ENCODE peak calls at places on chromosomes 3 and 15, in ten cellular contexts. L is PC-9, D is fibroblast of lung, V is PC-3, B is left ventricle myocardium inferior, Q is stomach, N is colonic mucosa, W is BE2C, K is A549, O is transverse colon. S is an unnamed sample. For H3K4me1, the result is how much of the 10 kb centered on the place peaks cover.

GRCh38 chr15:25417604-25418003 is 21.2 kb downstream of the UBE3A start:
- DNase-seq in L (no peak), D (no peak), V (no peak), B (no peak), Q (no peak), N (no peak), W (no peak), K (no peak), O (no peak), S (no peak)

GRCh38 chr3:166484470-166484869 is 647.2 kb upstream of the BCHE start:
- DNase-seq in L (no peak), D (no peak), V (no peak), B (no peak), Q (no peak), N (no peak), W (no peak), K (no peak), O (no peak), S (no peak)

GRCh38 chr15:72902245-72902928 is 118.8 kb upstream of the ADPGK start:
- DNase-seq in L (peak), D (peak), V (no peak), B (peak), Q (peak), N (peak), W (no peak), K (no peak), O (peak), S (no peak)

GRCh38 chr3:73753985-73754384 is 129.2 kb upstream of the PDZRN3 start:
- DNase-seq in L (no peak), D (no peak), V (no peak), B (no peak), Q (peak), N (no peak), W (no peak), K (no peak), O (no peak), S (no peak)

GRCh38 chr3:4581905-4582611 is 88.9 kb downstream of the ITPR1 start:
- DNase-seq in L (no peak), D (no peak), V (no peak), B (no peak), Q (no peak), N (no peak), W (no peak), K (no peak), O (no peak), S (no peak)

GRCh38 chr15:88908123-88908522 is 5.1 kb downstream of the MFGE8 start:
- DNase-seq in L (no peak), D (no peak), V (no peak), B (no peak), Q (no peak), N (no peak), W (no peak), K (no peak), O (no peak), S (no peak)

GRCh38 chr15:45628136-45628535 is 6.7 kb upstream of the SQOR start:
- DNase-seq in L (no peak), D (no peak), V (no peak), B (no peak), Q (no peak), N (no peak), W (no peak), K (no peak), O (no peak), S (no peak)

GRCh38 chr15:79455361-79455760 is 23.2 kb downstream of the MINAR1 start:
- DNase-seq in L (no peak), D (no peak), V (no peak), B (no peak), Q (no peak), N (no peak), W (no peak), K (no peak), O (no peak), S (no peak)

GRCh38 chr3:124967964-124968363 is 33.4 kb upstream of the MUC13 start:
- DNase-seq in L (no peak), D (no peak), V (no peak), B (no peak), Q (no peak), N (no peak), W (no peak), K (no peak), O (no peak), S (no peak)

GRCh38 chr15:69410290-69410874 is 3.8 kb upstream of the KIF23 start:
- DNase-seq in L (peak), D (no peak), V (peak), B (no peak), Q (no peak), N (no peak), W (peak), K (peak), O (no peak), S (peak)

GRCh38 chr3:179526989-179527391 is 35.7 kb upstream of the ACTL6A start:
- DNase-seq in L (no peak), D (peak), V (peak), B (peak), Q (no peak), N (peak), W (peak), K (no peak), O (peak), S (peak)

GRCh38 chr3:37181766-37182165 is 7.4 kb upstream of the LRRFIP2 start:
- DNase-seq in L (peak), D (no peak), V (peak), B (no peak), Q (no peak), N (no peak), W (no peak), K (no peak), O (no peak), S (peak)

GRCh38 chr15:85282504-85283115 is 97.8 kb upstream of the AKAP13 start:
- DNase-seq in L (peak), D (peak), V (peak), B (no peak), Q (no peak), N (no peak), W (no peak), K (no peak), O (no peak), S (no peak)

GRCh38 chr15:40282144-40282869 is 557 bp downstream of the ANKRD63 start:
- DNase-seq in L (peak), D (no peak), V (peak), B (peak), Q (peak), N (peak), W (peak), K (peak), O (peak), S (peak)
- TF ChIP-seq CTCF in L (no peak), D (peak), V (peak), B (peak), Q (no peak), N (peak), W (peak), K (peak), O (peak), S (peak)

DNA sequence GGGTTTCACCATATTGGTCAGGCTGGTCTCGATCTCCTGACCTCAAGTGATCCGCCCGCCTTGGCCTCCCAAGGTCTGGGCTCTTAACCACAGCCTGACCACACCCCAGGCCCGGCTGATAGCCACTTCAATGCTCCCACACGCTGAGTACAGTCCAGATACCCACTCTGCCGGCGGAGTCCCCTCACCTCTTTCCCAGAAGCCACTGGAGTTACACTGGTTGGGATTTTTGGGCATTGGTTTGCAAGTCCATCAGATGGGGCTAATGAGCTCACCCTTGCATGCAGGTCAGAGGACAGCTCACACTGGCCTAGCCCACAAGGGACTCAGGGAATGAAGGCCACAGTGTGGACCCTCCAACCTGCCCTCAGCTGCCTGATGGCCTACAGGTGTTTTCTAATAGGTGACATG is 60.1 kb downstream of the IQSEC1 start:
- DNase-seq in L (no peak), D (no peak), V (no peak), B (no peak), Q (no peak), N (no peak), W (no peak), K (no peak), O (no peak), S (no peak)
- H3K4me1 ChIP-seq in L (half or more), D (under half), V (under half), B (under half), Q (under half), N (under half), W (under half), K (under half), O (under half), S (under half)

DNA sequence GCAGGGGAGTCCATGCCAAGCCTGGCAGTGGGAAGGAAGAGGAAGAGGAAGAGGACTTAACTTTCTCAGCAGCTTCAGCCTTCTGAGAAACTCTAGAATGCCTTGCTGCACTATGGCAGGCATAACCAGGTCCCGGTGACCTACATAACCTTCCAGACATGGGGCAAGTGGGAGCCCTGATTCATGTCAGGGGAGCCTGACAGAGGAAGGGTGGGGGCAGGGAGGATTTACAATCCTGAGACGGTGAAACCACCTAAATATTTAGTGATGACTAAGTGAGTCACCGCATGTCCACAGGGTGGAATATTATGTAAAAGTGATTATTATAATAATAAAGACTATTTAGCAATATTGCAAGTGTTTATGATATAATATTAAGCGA is 46.7 kb downstream of the AMOTL2 start:
- DNase-seq in L (peak), D (peak), V (peak), B (no peak), Q (no peak), N (no peak), W (no peak), K (peak), O (no peak), S (no peak)
- H3K4me3 ChIP-seq in L (peak), D (no peak), V (peak), B (no peak), Q (no peak), N (no peak), W (no peak), K (peak), O (no peak), S (no peak)

DNA sequence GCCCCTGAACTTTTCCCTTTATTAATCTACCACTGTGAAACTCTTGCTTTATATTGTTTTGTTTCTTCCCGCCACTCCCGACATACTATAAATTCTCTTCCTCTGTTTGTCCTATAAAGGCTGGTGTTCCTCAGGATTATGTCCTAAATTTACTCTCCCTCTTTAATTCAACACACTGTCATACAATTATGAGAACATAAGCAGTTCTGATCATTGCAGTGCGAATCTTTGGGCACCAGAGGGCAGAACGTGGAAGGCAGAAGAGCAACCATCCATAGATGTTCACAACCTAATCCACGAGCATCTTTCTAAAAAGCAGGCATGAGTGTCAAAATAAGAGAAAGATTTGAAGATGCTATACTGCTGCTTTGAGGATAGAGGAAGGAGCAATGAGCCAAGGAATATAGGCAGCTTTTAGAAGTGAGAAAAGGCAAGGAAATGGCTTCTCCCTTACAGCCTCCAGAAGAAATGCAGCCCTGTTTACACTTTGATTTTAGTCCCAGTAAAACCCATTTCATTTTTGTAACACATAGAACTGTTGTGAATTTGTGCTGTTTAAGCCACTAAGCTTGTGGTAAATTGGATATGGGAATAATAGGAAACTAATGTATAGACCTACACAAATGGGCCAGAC is 179.4 kb downstream of the GBE1 start:
- DNase-seq in L (peak), D (peak), V (peak), B (no peak), Q (peak), N (peak), W (peak), K (no peak), O (peak), S (peak)
- TF ChIP-seq CTCF in L (peak), D (peak), V (peak), B (peak), Q (peak), N (peak), W (peak), K (peak), O (peak), S (peak)

GRCh38 chr15:68209735-68210408 is 4.7 kb upstream of the CALML4 start:
- DNase-seq in L (no peak), D (no peak), V (no peak), B (peak), Q (no peak), N (no peak), W (no peak), K (no peak), O (no peak), S (no peak)
- H3K4me1 ChIP-seq in L (under half), D (under half), V (under half), B (under half), Q (under half), N (under half), W (under half), K (under half), O (under half), S (under half)

GRCh38 chr3:11168406-11168805 is 14.1 kb downstream of the HRH1 start:
- DNase-seq in L (no peak), D (no peak), V (no peak), B (no peak), Q (no peak), N (no peak), W (no peak), K (no peak), O (no peak), S (no peak)

GRCh38 chr3:11173828-11174465 is 19.7 kb downstream of the HRH1 start:
- DNase-seq in L (no peak), D (no peak), V (no peak), B (no peak), Q (no peak), N (no peak), W (no peak), K (no peak), O (no peak), S (no peak)

GRCh38 chr3:11168881-11169805 is 14.8 kb downstream of the HRH1 start:
- DNase-seq in L (no peak), D (peak), V (no peak), B (no peak), Q (no peak), N (no peak), W (no peak), K (no peak), O (no peak), S (no peak)

GRCh38 chr3:11170052-11170770 is 15.9 kb downstream of the HRH1 start:
- DNase-seq in L (no peak), D (peak), V (no peak), B (no peak), Q (no peak), N (no peak), W (no peak), K (no peak), O (no peak), S (no peak)

DNA sequence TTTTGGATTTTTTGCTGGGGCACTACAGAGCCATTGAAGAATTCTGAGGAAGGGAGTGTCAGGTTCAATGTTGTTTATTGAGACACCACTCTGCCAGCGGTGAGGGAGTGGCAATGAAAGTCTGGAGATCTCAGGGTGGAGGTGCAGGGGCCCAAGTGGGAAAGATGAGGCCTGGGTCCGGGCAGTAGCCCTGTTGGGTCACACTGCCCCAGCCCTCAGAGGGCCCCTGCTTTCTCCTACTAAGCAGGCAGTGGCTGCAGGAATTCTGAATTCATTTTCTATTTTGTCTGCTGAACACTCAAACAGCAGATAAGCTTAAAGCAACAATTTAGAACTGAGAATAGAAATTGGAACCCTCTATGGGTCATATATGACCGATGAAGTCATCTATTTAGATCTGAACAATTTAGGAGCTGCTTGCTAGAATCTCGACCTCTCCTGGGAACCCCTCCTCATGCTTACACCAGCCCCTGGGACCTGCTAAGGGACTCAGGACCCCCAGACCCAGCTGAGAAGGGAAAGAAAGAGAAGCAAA is 17.9 kb downstream of the HRH1 start:
- DNase-seq in L (no peak), D (peak), V (no peak), B (no peak), Q (no peak), N (no peak), W (no peak), K (no peak), O (no peak), S (no peak)
- H3K4me3 ChIP-seq in L (no peak), D (no peak), V (no peak), B (no peak), Q (no peak), N (no peak), W (no peak), K (no peak), O (no peak), S (no peak)

DNA sequence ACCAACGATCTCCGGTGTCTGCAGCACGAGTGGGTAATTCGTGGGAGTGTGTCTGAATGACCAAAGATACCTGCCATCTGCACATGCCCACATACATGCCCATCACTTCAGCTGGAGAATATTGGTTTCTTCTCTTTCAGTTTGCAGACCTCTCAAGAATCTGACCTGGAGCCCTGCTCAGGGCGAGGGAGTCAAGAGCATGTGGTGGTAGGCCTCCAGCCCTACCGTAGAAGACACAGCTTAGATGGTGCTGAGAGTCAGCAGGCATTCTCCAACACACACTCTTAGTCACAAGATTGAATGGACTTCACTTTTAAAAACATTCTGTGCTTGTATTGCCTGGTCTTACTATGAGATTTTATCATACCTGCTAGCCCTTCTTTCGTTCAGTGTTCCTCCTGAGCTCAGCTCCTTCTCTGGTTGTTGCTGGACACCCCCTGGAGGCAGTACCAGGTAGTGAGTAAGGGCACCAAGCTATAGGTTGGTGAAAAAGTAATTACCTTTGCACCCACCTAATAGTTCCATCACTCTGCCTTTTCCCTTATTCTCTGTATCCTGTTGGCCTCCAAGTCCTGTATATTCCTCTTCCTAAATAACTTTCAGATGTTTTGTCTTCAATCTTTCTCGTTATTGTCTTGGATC is 252.0 kb downstream of the CACNA2D3 start:
- DNase-seq in L (no peak), D (no peak), V (no peak), B (no peak), Q (peak), N (peak), W (peak), K (peak), O (peak), S (no peak)
- TF ChIP-seq CTCF in L (peak), D (peak), V (peak), B (peak), Q (peak), N (peak), W (peak), K (peak), O (peak), S (peak)

DNA sequence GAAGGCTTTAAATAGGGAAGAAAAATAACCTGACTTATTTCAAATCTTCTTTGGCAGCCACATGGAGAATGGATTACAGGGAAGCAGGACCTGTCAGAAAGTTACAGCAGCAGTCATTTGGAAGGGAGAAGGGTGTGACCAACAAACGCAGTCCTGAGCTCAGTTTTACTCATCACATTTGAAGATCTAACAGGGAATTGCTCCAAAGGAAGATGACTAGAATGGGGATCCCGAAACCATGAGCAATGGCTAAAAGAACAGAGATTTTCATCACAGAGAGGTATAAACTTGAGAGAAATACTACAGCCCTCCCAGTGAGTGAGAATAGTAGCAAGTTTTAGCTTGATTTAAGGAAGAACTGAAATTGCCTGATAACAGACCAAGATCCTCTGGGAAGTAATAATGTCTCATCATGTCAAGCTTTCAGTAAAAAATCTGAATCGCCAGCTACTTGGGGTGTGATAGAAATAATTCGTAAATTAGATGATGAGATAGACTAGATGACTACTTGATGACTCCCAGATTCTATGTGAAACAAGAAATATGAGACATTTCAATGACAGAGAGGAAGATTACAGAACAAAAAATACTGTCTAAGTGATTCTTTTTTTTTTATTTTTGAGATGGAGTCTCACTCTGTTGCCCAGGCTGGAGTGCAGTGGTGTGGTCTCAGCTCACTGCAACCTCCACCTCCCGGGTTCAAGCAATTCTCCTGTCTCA is 17.0 kb downstream of the CD47 start:
- DNase-seq in L (no peak), D (no peak), V (peak), B (no peak), Q (no peak), N (no peak), W (no peak), K (no peak), O (no peak), S (no peak)
- H3K4me1 ChIP-seq in L (under half), D (under half), V (under half), B (under half), Q (under half), N (under half), W (under half), K (under half), O (under half), S (under half)

DNA sequence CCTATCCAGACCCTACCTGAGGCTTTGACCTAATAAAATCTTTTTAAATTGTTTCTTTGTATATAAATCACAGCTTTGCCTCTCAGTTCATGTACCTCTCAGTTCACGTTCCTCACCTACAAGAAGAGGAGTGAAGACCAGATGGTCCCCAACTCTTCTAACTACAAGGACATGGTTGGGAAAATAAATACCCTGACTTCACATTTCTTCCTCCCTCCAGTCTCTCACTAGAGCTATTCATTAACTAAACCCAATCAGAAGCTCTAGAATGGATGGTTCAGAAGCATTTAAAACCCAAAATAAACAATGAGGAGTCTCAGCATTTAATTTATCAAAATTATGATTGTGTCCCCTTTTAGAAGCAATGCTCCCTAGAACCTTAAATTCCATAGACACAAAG is 97.3 kb upstream of the AGTR1 start:
- DNase-seq in L (no peak), D (no peak), V (no peak), B (no peak), Q (no peak), N (no peak), W (no peak), K (no peak), O (no peak), S (no peak)
- H3K4me3 ChIP-seq in L (no peak), D (no peak), V (no peak), B (no peak), Q (no peak), N (no peak), W (no peak), K (no peak), O (no peak), S (no peak)

GRCh38 chr3:98010194-98010882 is 24.8 kb downstream of the GABRR3 start:
- DNase-seq in L (no peak), D (no peak), V (no peak), B (no peak), Q (no peak), N (no peak), W (no peak), K (no peak), O (no peak), S (no peak)
- TF ChIP-seq CTCF in L (no peak), D (no peak), V (no peak), B (no peak), Q (no peak), N (no peak), W (no peak), K (no peak), O (no peak), S (no peak)

S was measured in A673.